ENCODE peak calls at places on chromosomes 4 and X, in five cellular contexts. M is neural crest cell; N is PC-3; Q is stimulated activated effector memory CD8-positive, alpha-beta T cell treated with anti-CD3 and anti-CD28 coated beads, Interleukin-12 subunit alpha, Interleukin-12 subunit beta, amount 100 ng/mL, for 72 hours; G is KBM-7. A is an unnamed sample.

GRCh38 chrX:42466706-42467105 is 311.3 kb downstream of the PPP1R2C start:
- DNase-seq in G (no peak), M (no peak), Q (no peak), N (no peak), A (no peak)

GRCh38 chr4:25531272-25531671 is 124.4 kb upstream of the SLC34A2 start:
- DNase-seq in G (peak; percentile 2), N (peak; percentile 12), Q (no peak), M (no peak), A (no peak)

GRCh38 chrX:45164021-45164621 is 36.6 kb downstream of the DIPK2B start:
- DNase-seq in Q (no peak), G (no peak), M (no peak), N (no peak), A (no peak)

GRCh38 chr4:26985836-26986235 is 125.2 kb downstream of the STIM2 start:
- DNase-seq in M (no peak), Q (no peak), N (no peak), G (peak; percentile 27), A (no peak)

GRCh38 chrX:38282044-38282443 is 45.3 kb downstream of the RPGR start:
- DNase-seq in Q (no peak), N (peak; percentile 7), G (no peak), M (no peak), A (no peak)

GRCh38 chrX:141341743-141342142 is 99.4 kb upstream of the SPANXC start:
- DNase-seq in M (no peak), G (no peak), N (no peak), Q (no peak), A (no peak)

GRCh38 chrX:108224727-108225455 is 133.3 kb downstream of the ATG4A start:
- DNase-seq in G (peak; percentile 49), Q (no peak), M (peak; percentile 22), N (peak; percentile 65), A (no peak)

GRCh38 chr4:168787801-168788200 is 222.3 kb downstream of the CBR4 start:
- DNase-seq in M (no peak), Q (no peak), N (no peak), G (no peak), A (no peak)

GRCh38 chr4:47668810-47669408 is 169.0 kb downstream of the CORIN start:
- DNase-seq in G (peak; percentile 55), Q (no peak), N (peak; percentile 62), M (peak; percentile 17), A (no peak)

GRCh38 chrX:9614016-9614415 is 149.2 kb downstream of the TBL1X start:
- DNase-seq in N (peak; percentile 19), Q (no peak), M (no peak), G (no peak), A (no peak)

GRCh38 chrX:15737957-15738685 is at the start of gene CA5B:
- DNase-seq in G (peak; percentile 97), N (peak; percentile 94), Q (peak; percentile 98), M (peak; percentile 99), A (peak; percentile 96)

GRCh38 chr4:101678180-101678579 is 112.3 kb upstream of the BANK1 start:
- DNase-seq in Q (no peak), M (no peak), N (peak; percentile 51), G (no peak), A (no peak)

GRCh38 chrX:9829308-9830267 is 43.4 kb downstream of the SHROOM2 start:
- DNase-seq in G (no peak), Q (no peak), N (peak; percentile 93), M (no peak), A (no peak)

GRCh38 chr4:186823989-186824388 is 100.3 kb upstream of the FAT1 start:
- DNase-seq in M (no peak), N (no peak), G (no peak), Q (no peak), A (no peak)

GRCh38 chr4:55859711-55860110 is 6.3 kb downstream of the EXOC1 start:
- DNase-seq in G (no peak), M (no peak), Q (no peak), N (no peak), A (no peak)

GRCh38 chr4:64713256-64713840 is 304.1 kb upstream of the TECRL start:
- DNase-seq in M (no peak), G (peak; percentile 38), N (peak; percentile 81), Q (no peak), A (no peak)

GRCh38 chr4:113617195-113617594 is 144.3 kb downstream of the CAMK2D start:
- DNase-seq in M (no peak), Q (no peak), G (no peak), N (no peak), A (no peak)

GRCh38 chr4:189769131-189769530 is 171.5 kb upstream of the FRG1 start:
- DNase-seq in M (no peak), N (no peak), G (no peak), Q (no peak), A (no peak)

GRCh38 chr4:34250562-34250961 is 1993.8 kb downstream of the ARAP2 start:
- DNase-seq in G (no peak), N (peak; percentile 61), Q (no peak), M (no peak), A (no peak)

GRCh38 chr4:169975837-169976796 is 50.1 kb downstream of the MFAP3L start:
- DNase-seq in N (no peak), M (no peak), Q (no peak), G (no peak), A (no peak)

GRCh38 chr4:152480356-152480755 is 55.5 kb downstream of the FBXW7 start:
- DNase-seq in G (no peak), Q (no peak), M (no peak), N (no peak), A (no peak)

GRCh38 chr4:175947117-175947722 is 118.4 kb upstream of the WDR17 start:
- DNase-seq in N (peak; percentile 58), Q (no peak), M (no peak), G (peak; percentile 20), A (no peak)

GRCh38 chrX:110241816-110242215 is 76.1 kb downstream of the AMMECR1 start:
- DNase-seq in Q (no peak), N (peak; percentile 57), M (no peak), G (no peak), A (no peak)

GRCh38 chr4:152981842-152982241 is 45.7 kb downstream of the FHDC1 start:
- DNase-seq in M (no peak), G (no peak), N (no peak), Q (no peak), A (no peak)

GRCh38 chrX:133838761-133839676 is 146.4 kb downstream of the GPC3 start:
- DNase-seq in N (peak; percentile 67), Q (no peak), G (peak; percentile 37), M (peak; percentile 70), A (no peak)

GRCh38 chr4:153233761-153234371 is 29.6 kb downstream of the TRIM2 start:
- DNase-seq in M (no peak), N (peak; percentile 90), Q (no peak), G (peak; percentile 43), A (no peak)

GRCh38 chr4:125719987-125720386 is 405.2 kb downstream of the FAT4 start:
- DNase-seq in G (no peak), N (peak; percentile 85), M (no peak), Q (no peak), A (no peak)

A was measured in CD4-positive, alpha-beta T cell.